ENCODE peak calls at places on chromosomes 4 and X, in ten cellular contexts. D is fibroblast of mammary gland, E is cardiac fibroblast, Z is GM13976, U is lower leg skin, L is PC-3, N is AG04450, M is BJ, X is WTC11, I is transverse colon. K is an unnamed sample.

GRCh38 chr4:129515356-129515755 is 419.4 kb downstream of the C4orf33 start:
- DNase-seq in D (no peak), E (no peak), Z (no peak), U (no peak), L (no peak), N (no peak), M (no peak), X (no peak), I (no peak), K (no peak)

GRCh38 chr4:138804705-138805104 is 210.9 kb upstream of the NOCT start:
- DNase-seq in D (no peak), E (no peak), Z (no peak), U (no peak), L (no peak), N (no peak), M (no peak), X (no peak), I (no peak), K (no peak)

GRCh38 chr4:119597377-119597776 is 31.2 kb downstream of the PDE5A start:
- DNase-seq in D (no peak), E (no peak), Z (no peak), U (no peak), L (no peak), N (no peak), M (no peak), X (no peak), I (no peak), K (no peak)

GRCh38 chr4:139866270-139866962 is 200.8 kb downstream of the MGST2 start:
- DNase-seq in D (no peak), E (no peak), Z (no peak), U (no peak), L (no peak), N (no peak), M (no peak), X (no peak), I (no peak), K (no peak)

GRCh38 chrX:151818828-151819227 is 84.3 kb downstream of the CNGA2 start:
- DNase-seq in D (no peak), E (no peak), Z (no peak), U (no peak), L (no peak), N (no peak), M (no peak), X (no peak), I (no peak), K (no peak)

GRCh38 chr4:139368990-139369389 is 66.7 kb upstream of the NDUFC1 start:
- DNase-seq in D (peak; percentile 5), E (no peak), Z (no peak), U (no peak), L (no peak), N (no peak), M (no peak), X (no peak), I (no peak), K (no peak)

GRCh38 chrX:42496239-42496638 is 281.7 kb downstream of the PPP1R2C start:
- DNase-seq in D (no peak), E (no peak), Z (no peak), U (no peak), L (no peak), N (no peak), M (no peak), X (no peak), I (no peak), K (no peak)

GRCh38 chr4:105632599-105632998 is 75.9 kb downstream of the INTS12 start:
- DNase-seq in D (no peak), E (no peak), Z (no peak), U (no peak), L (no peak), N (no peak), M (no peak), X (no peak), I (no peak), K (no peak)

GRCh38 chr4:184450045-184450444 is 24.3 kb downstream of the IRF2 start:
- DNase-seq in D (peak; percentile 79), E (peak; percentile 66), Z (no peak), U (no peak), L (peak; percentile 44), N (peak; percentile 41), M (peak; percentile 39), X (no peak), I (no peak), K (no peak)

GRCh38 chr4:18869166-18869565 is 847.6 kb upstream of the LCORL start:
- DNase-seq in D (peak; percentile 22), E (no peak), Z (no peak), U (no peak), L (no peak), N (no peak), M (no peak), X (no peak), I (no peak), K (no peak)

GRCh38 chr4:98661356-98662054 is 3.1 kb upstream of the TSPAN5 start:
- DNase-seq in D (no peak), E (no peak), Z (no peak), U (no peak), L (peak; percentile 76), N (no peak), M (no peak), X (no peak), I (no peak), K (no peak)

GRCh38 chr4:9918475-9918874 is 102.8 kb downstream of the SLC2A9 start:
- DNase-seq in D (no peak), E (no peak), Z (no peak), U (peak; percentile 65), L (no peak), N (no peak), M (no peak), X (no peak), I (no peak), K (no peak)

GRCh38 chr4:163367651-163368050 is 24.0 kb downstream of the NPY5R start:
- DNase-seq in D (no peak), E (no peak), Z (no peak), U (no peak), L (peak; percentile 73), N (no peak), M (no peak), X (no peak), I (peak; percentile 27), K (no peak)

GRCh38 chrX:119502727-119503483 is 34.7 kb downstream of the SLC25A5 start:
- DNase-seq in D (peak; percentile 60), E (peak; percentile 39), Z (no peak), U (peak; percentile 88), L (peak; percentile 86), N (no peak), M (no peak), X (no peak), I (peak; percentile 85), K (no peak)

GRCh38 chr4:3784469-3785291 is 18.5 kb downstream of the ADRA2C start:
- DNase-seq in D (no peak), E (no peak), Z (no peak), U (no peak), L (no peak), N (no peak), M (no peak), X (no peak), I (no peak), K (no peak)

GRCh38 chr4:8198906-8199593 is at the start of gene SH3TC1:
- DNase-seq in D (peak; percentile 71), E (peak; percentile 91), Z (peak; percentile 94), U (peak; percentile 96), L (peak; percentile 87), N (peak; percentile 62), M (peak; percentile 34), X (no peak), I (peak; percentile 92), K (peak; percentile 91)

DNA sequence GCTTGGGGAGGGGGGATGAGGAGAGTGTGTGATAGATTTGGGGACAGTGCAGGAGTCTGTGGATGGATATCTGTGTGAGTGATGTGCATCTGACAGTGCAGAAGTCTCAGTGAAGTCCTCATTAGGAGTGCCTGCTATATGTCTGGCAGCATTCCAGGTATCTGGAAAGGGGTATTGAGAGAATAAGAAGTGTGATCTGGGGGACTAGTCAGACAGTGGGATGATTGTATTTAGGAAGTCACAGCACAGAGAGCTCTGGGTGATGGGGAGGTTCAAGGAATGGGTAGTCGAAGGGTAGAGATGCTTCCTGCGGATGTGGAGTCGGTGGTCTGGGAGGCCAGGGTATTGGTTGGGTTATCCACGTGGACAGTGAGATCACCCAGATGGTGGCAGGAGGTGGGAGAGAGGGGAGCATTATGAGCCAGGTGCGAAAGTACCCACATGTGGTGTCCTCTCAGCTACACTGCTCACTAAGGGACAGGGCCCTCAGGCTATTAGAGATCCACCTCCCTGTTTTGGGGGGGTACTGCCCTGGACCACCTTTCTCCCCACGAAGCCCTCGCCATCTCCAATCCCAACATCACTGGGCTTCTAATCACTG is 9.8 kb downstream of the MAGED2 start:
- DNase-seq in D (no peak), E (no peak), Z (no peak), U (no peak), L (no peak), N (no peak), M (no peak), X (no peak), I (no peak), K (no peak)
- TF ChIP-seq CTCF in D (no peak), E (no peak), Z (no peak), U (no peak), L (no peak), N (no peak), M (no peak), X (no peak), I (no peak), K (no peak)

GRCh38 chr4:143531368-143531767 is 17.9 kb downstream of the SMARCA5 start:
- DNase-seq in D (peak; percentile 16), E (peak; percentile 36), Z (no peak), U (no peak), L (peak; percentile 42), N (no peak), M (no peak), X (no peak), I (no peak), K (no peak)
- TF ChIP-seq CTCF in D (peak; percentile 48), E (peak; percentile 53), Z (no peak), U (no peak), L (peak; percentile 68), N (peak; percentile 57), M (peak; percentile 50), X (no peak), I (no peak), K (peak; percentile 9)

GRCh38 chr4:17124767-17125166 is 226.3 kb upstream of the LDB2 start:
- DNase-seq in D (no peak), E (no peak), Z (no peak), U (no peak), L (peak; percentile 1), N (no peak), M (no peak), X (no peak), I (no peak), K (no peak)
- TF ChIP-seq CTCF in D (peak; percentile 27), E (peak; percentile 21), Z (no peak), U (no peak), L (peak; percentile 41), N (peak; percentile 41), M (no peak), X (peak; percentile 14), I (no peak), K (no peak)

DNA sequence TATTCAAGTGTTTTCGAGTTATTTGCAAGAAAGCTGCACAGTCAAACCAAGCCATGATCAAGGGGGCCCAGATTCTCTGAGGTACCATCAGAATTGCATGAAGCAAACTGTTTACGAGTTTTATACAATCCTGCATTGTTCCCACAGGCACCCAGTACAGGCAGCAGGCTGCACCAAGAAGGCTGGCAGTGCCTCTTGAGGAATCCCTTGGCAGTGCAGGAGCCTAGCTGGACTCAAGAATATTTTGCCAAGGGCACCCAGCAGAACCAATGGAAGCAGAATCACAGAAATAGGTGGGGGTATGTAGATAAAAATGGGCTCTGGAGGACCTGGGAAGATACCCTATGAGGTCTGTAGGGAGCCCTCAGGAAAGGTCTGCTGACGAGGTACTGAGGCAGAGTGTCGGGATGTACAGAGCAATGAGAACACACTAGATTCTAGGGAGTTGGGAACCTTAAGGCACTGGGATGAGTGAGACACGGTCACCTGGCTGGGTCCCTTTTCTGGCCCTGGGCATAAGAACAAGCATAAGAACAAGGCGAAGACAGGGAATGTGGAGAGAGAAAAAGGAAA is 2.5 kb upstream of the PLP1 start:
- DNase-seq in D (peak; percentile 54), E (peak; percentile 80), Z (no peak), U (peak; percentile 31), L (peak; percentile 72), N (no peak), M (no peak), X (no peak), I (no peak), K (no peak)
- TF ChIP-seq CTCF in D (peak; percentile 51), E (peak; percentile 64), Z (no peak), U (no peak), L (peak; percentile 78), N (peak; percentile 33), M (peak; percentile 49), X (no peak), I (peak; percentile 37), K (no peak)

K was measured in GM20000.